ENCODE peak calls at places on chromosomes 4 and X, in seven cellular contexts. P is upper lobe of right lung, L is body of pancreas, X is MM.1S, V is BJ, T is A549, F is spleen. U is an unnamed sample.

GRCh38 chr4:68904786-68905185 is 46.8 kb downstream of the UGT2A3 start:
- DNase-seq in P (no peak), F (no peak), L (peak), X (peak), V (no peak), T (no peak), U (peak)

GRCh38 chrX:71950066-71950465 is 39.4 kb downstream of the NHSL2 start:
- DNase-seq in P (no peak), T (no peak), V (no peak), F (no peak), L (no peak), X (no peak), U (no peak)

GRCh38 chr4:19879330-19879729 is 372.4 kb upstream of the SLIT2 start:
- DNase-seq in P (no peak), T (no peak), X (no peak), F (no peak), V (no peak), L (no peak), U (no peak)

GRCh38 chr4:54095110-54095800 is 4.7 kb upstream of the GSX2 start:
- DNase-seq in X (no peak), F (no peak), P (no peak), T (no peak), L (no peak), V (no peak), U (no peak)

GRCh38 chrX:68901512-68901911 is 72.7 kb downstream of the EFNB1 start:
- DNase-seq in P (no peak), T (no peak), F (no peak), X (no peak), L (no peak), V (no peak), U (no peak)

GRCh38 chrX:41391606-41392005 is 55.5 kb upstream of the NYX start:
- DNase-seq in F (no peak), T (no peak), X (no peak), V (no peak), L (no peak), P (peak), U (no peak)

GRCh38 chr4:121738780-121739547 is 26.0 kb downstream of the SMIM43 start:
- DNase-seq in T (no peak), X (no peak), L (no peak), P (no peak), V (no peak), F (no peak), U (no peak)

GRCh38 chrX:105461013-105461412 is 240.5 kb upstream of the TEX13A start:
- DNase-seq in F (no peak), V (no peak), P (no peak), X (no peak), L (no peak), T (no peak), U (no peak)

GRCh38 chr4:10442976-10443375 is 14.2 kb downstream of the ZNF518B start:
- DNase-seq in T (no peak), F (no peak), V (no peak), L (no peak), P (no peak), X (no peak), U (no peak)

GRCh38 chr4:144507309-144508101 is 138.5 kb upstream of the HHIP start:
- DNase-seq in L (no peak), X (no peak), V (no peak), F (no peak), P (no peak), T (no peak), U (no peak)

GRCh38 chr4:8778301-8778700 is 93.3 kb downstream of the HMX1 start:
- DNase-seq in T (no peak), V (no peak), F (peak), P (no peak), L (no peak), X (no peak), U (no peak)

GRCh38 chrX:128891554-128891953 is 631.7 kb downstream of the SMARCA1 start:
- DNase-seq in X (no peak), F (no peak), T (no peak), L (no peak), P (no peak), V (no peak), U (no peak)

GRCh38 chr4:55345980-55346850 is at the start of gene SRD5A3:
- DNase-seq in L (peak), X (peak), F (peak), V (no peak), T (peak), P (peak), U (no peak)

GRCh38 chr4:55345054-55345453 is 988 bp upstream of the SRD5A3 start:
- DNase-seq in F (no peak), L (no peak), X (no peak), P (no peak), V (no peak), T (no peak), U (no peak)

GRCh38 chr4:55348436-55348835 is 2.4 kb downstream of the SRD5A3 start:
- DNase-seq in X (no peak), F (no peak), P (no peak), T (no peak), V (peak), L (no peak), U (no peak)

GRCh38 chr4:55346851-55347255 is 811 bp downstream of the SRD5A3 start:
- DNase-seq in X (no peak), L (no peak), V (no peak), P (no peak), F (peak), T (no peak), U (no peak)

DNA sequence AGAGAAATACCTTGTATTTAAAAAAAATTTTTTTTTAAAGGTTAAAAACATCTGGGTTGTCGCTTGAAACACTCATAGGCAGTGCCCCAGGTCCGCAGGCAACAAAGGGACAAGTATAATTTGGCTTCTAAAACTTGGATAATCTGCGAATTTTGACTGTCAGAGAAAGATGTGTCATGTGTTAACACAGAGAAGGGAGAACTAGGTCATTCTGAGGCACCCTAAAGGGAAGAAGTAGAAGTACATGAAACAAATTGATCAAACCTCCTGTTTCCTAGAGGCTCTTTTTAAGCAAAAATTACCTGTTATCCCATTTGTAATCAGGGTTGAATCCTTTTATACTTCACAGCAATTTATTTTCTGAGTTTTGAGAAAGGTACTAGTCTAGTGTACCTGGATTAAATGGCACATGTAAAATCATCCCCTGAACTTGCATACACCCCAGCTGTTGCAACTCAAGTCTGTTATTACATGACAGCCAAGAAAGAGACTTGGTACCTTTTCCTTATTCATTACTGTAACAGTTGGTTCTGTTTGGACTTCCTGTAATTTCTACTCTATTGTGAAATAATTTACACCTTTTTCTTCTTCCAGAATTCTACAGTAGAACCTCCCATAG is 1.7 kb downstream of the SRD5A3 start:
- DNase-seq in T (no peak), L (no peak), X (no peak), P (no peak), V (no peak), F (no peak), U (no peak)
- H3K4me3 ChIP-seq in T (no peak), L (no peak), X (no peak), P (no peak), V (no peak), F (no peak), U (peak)

DNA sequence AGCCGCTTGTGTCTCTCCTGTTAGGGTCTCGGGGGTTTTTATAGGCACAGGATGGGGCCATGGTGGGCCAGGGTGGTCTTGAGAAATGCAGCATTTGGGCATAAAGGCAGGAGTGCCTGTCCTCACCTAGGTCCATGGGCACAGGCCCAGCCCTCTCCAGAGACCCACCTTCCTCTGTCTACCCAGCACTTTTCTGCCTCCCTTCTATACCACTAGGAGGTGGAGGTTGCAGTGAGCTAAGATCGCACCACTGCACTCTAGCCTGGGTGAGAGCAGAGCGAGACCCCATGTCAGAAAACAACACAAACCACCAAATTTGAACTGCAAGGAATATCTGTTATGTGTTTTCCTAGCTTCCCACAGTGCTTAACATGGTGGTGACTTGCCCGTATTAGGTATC is 38.0 kb downstream of the MOB1B start:
- DNase-seq in P (no peak), X (no peak), V (no peak), L (no peak), F (no peak), T (no peak), U (no peak)
- TF ChIP-seq CTCF in P (no peak), X (no peak), V (no peak), L (no peak), F (no peak), T (no peak), U (no peak)

DNA sequence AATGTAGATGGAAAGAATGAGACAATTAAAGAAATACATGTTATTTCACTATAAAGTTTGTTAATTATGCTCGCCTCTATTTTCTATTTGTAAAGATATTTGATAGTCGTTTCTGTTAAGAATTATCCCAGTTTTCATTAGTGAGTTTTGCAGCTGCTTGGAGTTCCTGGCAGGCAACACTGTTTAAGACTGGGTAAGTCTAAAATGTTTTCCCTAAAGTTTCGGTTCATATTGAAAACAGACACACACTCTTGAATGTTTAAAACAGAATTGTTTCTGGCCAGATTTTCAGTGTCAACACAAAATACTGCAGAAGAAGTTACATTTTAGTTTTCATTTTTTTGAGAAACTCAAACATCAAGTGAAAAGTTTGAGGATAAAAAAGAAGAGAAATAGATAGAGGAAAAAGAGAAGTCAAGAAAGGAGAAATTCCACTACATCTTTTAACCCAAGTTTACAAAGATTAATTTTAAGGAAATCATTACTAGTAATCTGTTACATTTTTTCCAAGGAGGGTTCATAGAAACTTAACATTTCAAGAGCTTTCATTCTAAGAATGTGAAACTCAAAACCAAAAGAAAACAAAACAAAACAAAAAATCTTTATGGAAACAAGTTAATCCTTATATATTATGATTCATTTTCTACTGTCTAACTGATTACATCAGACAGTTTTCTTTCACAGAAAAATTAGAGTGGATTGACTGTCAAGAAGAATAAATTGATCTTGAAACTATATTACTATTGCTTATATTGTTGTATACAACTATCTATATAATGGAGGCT is 305.5 kb downstream of the FAT4 start:
- DNase-seq in L (no peak), X (no peak), P (no peak), V (no peak), F (no peak), T (no peak), U (no peak)
- H3K4me3 ChIP-seq in L (no peak), X (no peak), P (no peak), V (no peak), F (no peak), T (no peak), U (no peak)

DNA sequence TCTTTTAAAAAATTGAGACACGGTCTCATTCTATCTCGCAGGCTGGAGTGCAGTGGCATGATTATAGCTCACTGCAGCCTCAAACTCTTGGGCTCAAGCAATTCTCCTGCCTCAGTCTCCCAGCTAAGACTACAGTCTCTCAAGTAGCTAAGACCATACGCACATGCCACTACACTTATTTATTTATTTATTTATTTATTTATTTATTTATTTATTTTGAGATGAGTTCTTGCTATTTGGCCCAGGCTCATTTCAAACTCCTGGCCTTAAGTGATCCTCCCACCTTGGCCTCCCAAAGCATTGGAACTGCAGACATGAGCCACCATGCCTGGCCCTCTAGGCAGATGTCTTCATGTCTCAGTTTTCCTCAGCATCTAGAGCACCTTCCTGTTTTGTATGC is 482.2 kb downstream of the CFAP47 start:
- DNase-seq in P (no peak), L (no peak), T (no peak), F (no peak), V (no peak), X (no peak), U (no peak)
- TF ChIP-seq CTCF in P (no peak), L (no peak), T (no peak), F (no peak), V (no peak), X (no peak), U (no peak)

GRCh38 chr4:1199556-1200331 is 27.4 kb upstream of the SPON2 start:
- DNase-seq in P (peak), L (peak), X (no peak), T (no peak), F (peak), V (no peak), U (no peak)
- H3K4me3 ChIP-seq in P (peak), L (no peak), X (no peak), T (no peak), F (peak), V (no peak), U (no peak)

GRCh38 chrX:21735753-21736127 is 22.2 kb downstream of the SMPX start:
- DNase-seq in F (no peak), X (no peak), P (no peak), V (no peak), T (no peak), L (no peak), U (no peak)
- TF ChIP-seq CTCF in F (no peak), X (no peak), P (no peak), V (no peak), T (no peak), L (no peak), U (no peak)

U was measured in LNCaP clone FGC.